ENCODE peak calls at places on chromosomes 4 and X, in nine cellular contexts. One of them, this sample, is unnamed.

GRCh38 chr4:152245706-152246105 is 290.2 kb downstream of the FBXW7 start:
- DNase-seq in posterior cingulate gyrus: no peak
- DNase-seq in nephron progenitor cell: no peak
- DNase-seq in cortex of kidney: no peak
- DNase-seq in CD8-positive, alpha-beta memory T cell: no peak
- DNase-seq in left ventricle myocardium superior: no peak
- DNase-seq in germinal center: no peak
- DNase-seq in Caco-2: no peak
- DNase-seq in Calu3: no peak
- DNase-seq in this sample: no peak

GRCh38 chrX:137427813-137428212 is 138.1 kb upstream of the ZIC3 start:
- DNase-seq in Caco-2: no peak
- DNase-seq in cortex of kidney: no peak
- DNase-seq in CD8-positive, alpha-beta memory T cell: no peak
- DNase-seq in Calu3: no peak
- DNase-seq in left ventricle myocardium superior: no peak
- DNase-seq in posterior cingulate gyrus: no peak
- DNase-seq in nephron progenitor cell: peak
- DNase-seq in germinal center: no peak
- DNase-seq in this sample: no peak

GRCh38 chrX:4655743-4656142 is 942.3 kb upstream of the PRKX start:
- DNase-seq in Caco-2: no peak
- DNase-seq in left ventricle myocardium superior: no peak
- DNase-seq in germinal center: no peak
- DNase-seq in CD8-positive, alpha-beta memory T cell: no peak
- DNase-seq in nephron progenitor cell: no peak
- DNase-seq in cortex of kidney: no peak
- DNase-seq in Calu3: peak
- DNase-seq in posterior cingulate gyrus: no peak
- DNase-seq in this sample: peak

GRCh38 chr4:71209161-71209560 is 129.7 kb upstream of the SLC4A4 start:
- DNase-seq in cortex of kidney: no peak
- DNase-seq in germinal center: no peak
- DNase-seq in Caco-2: no peak
- DNase-seq in posterior cingulate gyrus: no peak
- DNase-seq in Calu3: no peak
- DNase-seq in CD8-positive, alpha-beta memory T cell: no peak
- DNase-seq in nephron progenitor cell: no peak
- DNase-seq in left ventricle myocardium superior: no peak
- DNase-seq in this sample: peak

GRCh38 chr4:153620352-153620751 is 63.7 kb upstream of the TLR2 start:
- DNase-seq in germinal center: no peak
- DNase-seq in CD8-positive, alpha-beta memory T cell: no peak
- DNase-seq in left ventricle myocardium superior: no peak
- DNase-seq in nephron progenitor cell: no peak
- DNase-seq in posterior cingulate gyrus: no peak
- DNase-seq in cortex of kidney: no peak
- DNase-seq in Calu3: no peak
- DNase-seq in Caco-2: no peak
- DNase-seq in this sample: no peak

GRCh38 chr4:98581126-98581525 is 77.3 kb downstream of the TSPAN5 start:
- DNase-seq in cortex of kidney: no peak
- DNase-seq in Caco-2: no peak
- DNase-seq in posterior cingulate gyrus: no peak
- DNase-seq in germinal center: no peak
- DNase-seq in nephron progenitor cell: no peak
- DNase-seq in Calu3: no peak
- DNase-seq in CD8-positive, alpha-beta memory T cell: no peak
- DNase-seq in left ventricle myocardium superior: no peak
- DNase-seq in this sample: no peak

GRCh38 chr4:39469429-39470077 is 10.7 kb downstream of the LIAS start:
- DNase-seq in CD8-positive, alpha-beta memory T cell: no peak
- DNase-seq in cortex of kidney: no peak
- DNase-seq in posterior cingulate gyrus: no peak
- DNase-seq in nephron progenitor cell: peak
- DNase-seq in left ventricle myocardium superior: no peak
- DNase-seq in germinal center: peak
- DNase-seq in Calu3: peak
- DNase-seq in Caco-2: peak
- DNase-seq in this sample: peak

GRCh38 chr4:3488791-3489190 is 25.7 kb downstream of the DOK7 start:
- DNase-seq in Calu3: no peak
- DNase-seq in CD8-positive, alpha-beta memory T cell: no peak
- DNase-seq in germinal center: no peak
- DNase-seq in posterior cingulate gyrus: no peak
- DNase-seq in left ventricle myocardium superior: no peak
- DNase-seq in nephron progenitor cell: no peak
- DNase-seq in cortex of kidney: no peak
- DNase-seq in Caco-2: no peak
- DNase-seq in this sample: no peak

GRCh38 chrX:39445336-39445735 is 644.1 kb downstream of the MID1IP1 start:
- DNase-seq in CD8-positive, alpha-beta memory T cell: no peak
- DNase-seq in Calu3: peak
- DNase-seq in left ventricle myocardium superior: no peak
- DNase-seq in nephron progenitor cell: peak
- DNase-seq in posterior cingulate gyrus: no peak
- DNase-seq in germinal center: no peak
- DNase-seq in cortex of kidney: no peak
- DNase-seq in Caco-2: no peak
- DNase-seq in this sample: peak

GRCh38 chr4:55600640-55601039 is 8.6 kb upstream of the PDCL2 start:
- DNase-seq in CD8-positive, alpha-beta memory T cell: no peak
- DNase-seq in cortex of kidney: no peak
- DNase-seq in nephron progenitor cell: no peak
- DNase-seq in left ventricle myocardium superior: no peak
- DNase-seq in germinal center: no peak
- DNase-seq in posterior cingulate gyrus: no peak
- DNase-seq in Caco-2: no peak
- DNase-seq in Calu3: no peak
- DNase-seq in this sample: no peak

GRCh38 chr4:11698846-11699590 is 270.3 kb upstream of the HS3ST1 start:
- DNase-seq in germinal center: no peak
- DNase-seq in nephron progenitor cell: no peak
- DNase-seq in Caco-2: no peak
- DNase-seq in posterior cingulate gyrus: no peak
- DNase-seq in left ventricle myocardium superior: no peak
- DNase-seq in Calu3: no peak
- DNase-seq in cortex of kidney: no peak
- DNase-seq in CD8-positive, alpha-beta memory T cell: no peak
- DNase-seq in this sample: peak

GRCh38 chr4:32462944-32463343 is 1742.8 kb downstream of the PCDH7 start:
- DNase-seq in Caco-2: peak
- DNase-seq in posterior cingulate gyrus: no peak
- DNase-seq in nephron progenitor cell: no peak
- DNase-seq in Calu3: no peak
- DNase-seq in germinal center: no peak
- DNase-seq in CD8-positive, alpha-beta memory T cell: no peak
- DNase-seq in left ventricle myocardium superior: no peak
- DNase-seq in cortex of kidney: no peak
- DNase-seq in this sample: no peak

GRCh38 chr4:31362756-31363155 is 642.6 kb downstream of the PCDH7 start:
- DNase-seq in Caco-2: no peak
- DNase-seq in left ventricle myocardium superior: no peak
- DNase-seq in CD8-positive, alpha-beta memory T cell: no peak
- DNase-seq in germinal center: no peak
- DNase-seq in Calu3: no peak
- DNase-seq in cortex of kidney: no peak
- DNase-seq in posterior cingulate gyrus: no peak
- DNase-seq in nephron progenitor cell: no peak
- DNase-seq in this sample: no peak

GRCh38 chrX:110966839-110967238 is 129.2 kb upstream of the PAK3 start:
- DNase-seq in germinal center: no peak
- DNase-seq in Caco-2: no peak
- DNase-seq in cortex of kidney: no peak
- DNase-seq in CD8-positive, alpha-beta memory T cell: no peak
- DNase-seq in left ventricle myocardium superior: no peak
- DNase-seq in nephron progenitor cell: no peak
- DNase-seq in posterior cingulate gyrus: no peak
- DNase-seq in Calu3: no peak
- DNase-seq in this sample: peak

GRCh38 chr4:177116161-177116560 is 193.5 kb upstream of the NEIL3 start:
- DNase-seq in Calu3: no peak
- DNase-seq in Caco-2: no peak
- DNase-seq in germinal center: no peak
- DNase-seq in left ventricle myocardium superior: no peak
- DNase-seq in nephron progenitor cell: no peak
- DNase-seq in posterior cingulate gyrus: no peak
- DNase-seq in CD8-positive, alpha-beta memory T cell: no peak
- DNase-seq in cortex of kidney: no peak
- DNase-seq in this sample: peak

GRCh38 chr4:11722218-11722617 is 293.5 kb upstream of the HS3ST1 start:
- DNase-seq in germinal center: no peak
- DNase-seq in Caco-2: no peak
- DNase-seq in nephron progenitor cell: no peak
- DNase-seq in Calu3: no peak
- DNase-seq in CD8-positive, alpha-beta memory T cell: no peak
- DNase-seq in posterior cingulate gyrus: no peak
- DNase-seq in left ventricle myocardium superior: no peak
- DNase-seq in cortex of kidney: no peak
- DNase-seq in this sample: no peak

GRCh38 chr4:142274137-142274536 is 572.0 kb downstream of the INPP4B start:
- DNase-seq in left ventricle myocardium superior: no peak
- DNase-seq in Calu3: no peak
- DNase-seq in CD8-positive, alpha-beta memory T cell: no peak
- DNase-seq in nephron progenitor cell: no peak
- DNase-seq in posterior cingulate gyrus: no peak
- DNase-seq in Caco-2: no peak
- DNase-seq in germinal center: no peak
- DNase-seq in cortex of kidney: no peak
- DNase-seq in this sample: peak

GRCh38 chr4:160537681-160538080 is 1434.8 kb downstream of the RAPGEF2 start:
- DNase-seq in CD8-positive, alpha-beta memory T cell: no peak
- DNase-seq in left ventricle myocardium superior: no peak
- DNase-seq in germinal center: no peak
- DNase-seq in cortex of kidney: no peak
- DNase-seq in Caco-2: no peak
- DNase-seq in nephron progenitor cell: no peak
- DNase-seq in Calu3: no peak
- DNase-seq in posterior cingulate gyrus: no peak
- DNase-seq in this sample: no peak

GRCh38 chr4:88021824-88022223 is 14.4 kb downstream of the PKD2 start:
- DNase-seq in nephron progenitor cell: no peak
- DNase-seq in cortex of kidney: no peak
- DNase-seq in CD8-positive, alpha-beta memory T cell: no peak
- DNase-seq in posterior cingulate gyrus: no peak
- DNase-seq in Caco-2: no peak
- DNase-seq in Calu3: no peak
- DNase-seq in left ventricle myocardium superior: no peak
- DNase-seq in germinal center: no peak
- DNase-seq in this sample: peak

GRCh38 chr4:101678180-101678579 is 112.3 kb upstream of the BANK1 start:
- DNase-seq in Calu3: no peak
- DNase-seq in left ventricle myocardium superior: no peak
- DNase-seq in CD8-positive, alpha-beta memory T cell: no peak
- DNase-seq in germinal center: no peak
- DNase-seq in cortex of kidney: no peak
- DNase-seq in nephron progenitor cell: no peak
- DNase-seq in posterior cingulate gyrus: no peak
- DNase-seq in Caco-2: no peak
- DNase-seq in this sample: no peak

GRCh38 chr4:65645185-65645584 is 25.1 kb downstream of the EPHA5 start:
- DNase-seq in Caco-2: no peak
- DNase-seq in Calu3: no peak
- DNase-seq in germinal center: no peak
- DNase-seq in cortex of kidney: no peak
- DNase-seq in posterior cingulate gyrus: no peak
- DNase-seq in CD8-positive, alpha-beta memory T cell: no peak
- DNase-seq in left ventricle myocardium superior: no peak
- DNase-seq in nephron progenitor cell: no peak
- DNase-seq in this sample: no peak

GRCh38 chrX:48996969-48997368 is 5.1 kb downstream of the GRIPAP1 start:
- DNase-seq in cortex of kidney: no peak
- DNase-seq in posterior cingulate gyrus: no peak
- DNase-seq in Calu3: no peak
- DNase-seq in nephron progenitor cell: peak
- DNase-seq in germinal center: no peak
- DNase-seq in left ventricle myocardium superior: no peak
- DNase-seq in CD8-positive, alpha-beta memory T cell: no peak
- DNase-seq in Caco-2: peak
- DNase-seq in this sample: no peak

GRCh38 chrX:133232331-133232730 is 14.2 kb upstream of the TFDP3 start:
- DNase-seq in Caco-2: no peak
- DNase-seq in cortex of kidney: no peak
- DNase-seq in nephron progenitor cell: no peak
- DNase-seq in Calu3: no peak
- DNase-seq in posterior cingulate gyrus: no peak
- DNase-seq in germinal center: no peak
- DNase-seq in CD8-positive, alpha-beta memory T cell: no peak
- DNase-seq in left ventricle myocardium superior: no peak
- DNase-seq in this sample: no peak

GRCh38 chrX:49856819-49857218 is 22.5 kb upstream of the USP27X start:
- DNase-seq in nephron progenitor cell: no peak
- DNase-seq in Caco-2: peak
- DNase-seq in posterior cingulate gyrus: no peak
- DNase-seq in CD8-positive, alpha-beta memory T cell: no peak
- DNase-seq in cortex of kidney: no peak
- DNase-seq in left ventricle myocardium superior: no peak
- DNase-seq in Calu3: no peak
- DNase-seq in germinal center: no peak
- DNase-seq in this sample: peak

GRCh38 chr4:184408021-184408710 is 66.2 kb downstream of the IRF2 start:
- DNase-seq in nephron progenitor cell: no peak
- DNase-seq in cortex of kidney: no peak
- DNase-seq in germinal center: no peak
- DNase-seq in CD8-positive, alpha-beta memory T cell: no peak
- DNase-seq in left ventricle myocardium superior: no peak
- DNase-seq in posterior cingulate gyrus: no peak
- DNase-seq in Caco-2: no peak
- DNase-seq in Calu3: no peak
- DNase-seq in this sample: no peak

GRCh38 chr4:6942238-6942800 is 32.7 kb downstream of the TBC1D14 start:
- DNase-seq in left ventricle myocardium superior: no peak
- DNase-seq in nephron progenitor cell: no peak
- DNase-seq in posterior cingulate gyrus: no peak
- DNase-seq in cortex of kidney: no peak
- DNase-seq in germinal center: no peak
- DNase-seq in CD8-positive, alpha-beta memory T cell: peak
- DNase-seq in Caco-2: peak
- DNase-seq in Calu3: peak
- DNase-seq in this sample: peak

GRCh38 chr4:92328095-92328494 is 24.3 kb downstream of the GRID2 start:
- DNase-seq in cortex of kidney: no peak
- DNase-seq in Calu3: no peak
- DNase-seq in CD8-positive, alpha-beta memory T cell: no peak
- DNase-seq in nephron progenitor cell: no peak
- DNase-seq in Caco-2: no peak
- DNase-seq in posterior cingulate gyrus: no peak
- DNase-seq in germinal center: no peak
- DNase-seq in left ventricle myocardium superior: no peak
- DNase-seq in this sample: no peak

GRCh38 chr4:54959656-54960055 is 165.7 kb downstream of the KDR start:
- DNase-seq in Calu3: no peak
- DNase-seq in cortex of kidney: no peak
- DNase-seq in Caco-2: no peak
- DNase-seq in germinal center: no peak
- DNase-seq in posterior cingulate gyrus: no peak
- DNase-seq in nephron progenitor cell: no peak
- DNase-seq in CD8-positive, alpha-beta memory T cell: no peak
- DNase-seq in left ventricle myocardium superior: no peak
- DNase-seq in this sample: peak

GRCh38 chr4:78165758-78166157 is 108.6 kb downstream of the FRAS1 start:
- DNase-seq in nephron progenitor cell: no peak
- DNase-seq in CD8-positive, alpha-beta memory T cell: no peak
- DNase-seq in left ventricle myocardium superior: no peak
- DNase-seq in cortex of kidney: no peak
- DNase-seq in germinal center: no peak
- DNase-seq in Caco-2: no peak
- DNase-seq in Calu3: no peak
- DNase-seq in posterior cingulate gyrus: no peak
- DNase-seq in this sample: no peak

GRCh38 chr4:182648766-182649165 is 268.4 kb downstream of the DCTD start:
- DNase-seq in germinal center: no peak
- DNase-seq in Calu3: no peak
- DNase-seq in left ventricle myocardium superior: no peak
- DNase-seq in Caco-2: no peak
- DNase-seq in cortex of kidney: no peak
- DNase-seq in posterior cingulate gyrus: no peak
- DNase-seq in nephron progenitor cell: no peak
- DNase-seq in CD8-positive, alpha-beta memory T cell: no peak
- DNase-seq in this sample: no peak

GRCh38 chr4:1004557-1005485 is 6.6 kb upstream of the FGFRL1 start:
- DNase-seq in posterior cingulate gyrus: no peak
- DNase-seq in germinal center: no peak
- DNase-seq in CD8-positive, alpha-beta memory T cell: no peak
- DNase-seq in left ventricle myocardium superior: peak
- DNase-seq in cortex of kidney: no peak
- DNase-seq in nephron progenitor cell: no peak
- DNase-seq in Calu3: no peak
- DNase-seq in Caco-2: no peak
- DNase-seq in this sample: no peak